ENCODE peak calls at places on chromosomes 5 and 9, in four cellular contexts. Z is GM12878, X is K562, D is HepG2. O is an unnamed sample.

GRCh38 chr9:105375323-105375722 is 72.5 kb upstream of the FSD1L start:
- DNase-seq in Z (no peak), X (no peak), D (no peak), O (no peak)

GRCh38 chr9:2967779-2968178 is 123.9 kb upstream of the PUM3 start:
- DNase-seq in Z (no peak), X (no peak), D (no peak), O (no peak)

GRCh38 chr9:31908158-31908890 is 476.1 kb upstream of the ACO1 start:
- DNase-seq in Z (peak), X (no peak), D (no peak), O (peak)

GRCh38 chr5:136810198-136810823 is 445.0 kb upstream of the TRPC7 start:
- DNase-seq in Z (no peak), X (no peak), D (no peak), O (no peak)

GRCh38 chr5:175870820-175871447 is 444 bp upstream of the CPLX2 start:
- DNase-seq in Z (no peak), X (no peak), D (no peak), O (no peak)

GRCh38 chr9:129822825-129823162 is 1.1 kb downstream of the TOR1A start:
- DNase-seq in Z (no peak), X (no peak), D (no peak), O (no peak)

GRCh38 chr5:82388186-82388585 is 110.0 kb upstream of the RPS23 start:
- DNase-seq in Z (no peak), X (no peak), D (no peak), O (no peak)

GRCh38 chr5:40394715-40395114 is 285.0 kb upstream of the PTGER4 start:
- DNase-seq in Z (no peak), X (no peak), D (no peak), O (no peak)

GRCh38 chr5:98309785-98310566 is 463.5 kb upstream of the RGMB start:
- DNase-seq in Z (peak), X (no peak), D (peak), O (peak)

GRCh38 chr5:91176288-91177016 is 206.7 kb downstream of the ARRDC3 start:
- DNase-seq in Z (no peak), X (no peak), D (no peak), O (no peak)

GRCh38 chr5:23208959-23209431 is 298.4 kb upstream of the PRDM9 start:
- DNase-seq in Z (peak), X (peak), D (peak), O (no peak)

GRCh38 chr9:113309204-113309813 is 6.1 kb upstream of the RNF183 start:
- DNase-seq in Z (no peak), X (peak), D (peak), O (peak)

GRCh38 chr5:66247176-66247960 is 103.3 kb downstream of the SREK1 start:
- DNase-seq in Z (no peak), X (no peak), D (peak), O (peak)

GRCh38 chr5:88659529-88660325 is 223.3 kb downstream of the MEF2C start:
- DNase-seq in Z (no peak), X (no peak), D (no peak), O (no peak)

GRCh38 chr5:150065346-150065745 is 21.0 kb downstream of the CSF1R start:
- DNase-seq in Z (no peak), X (peak), D (peak), O (no peak)

GRCh38 chr5:142323480-142324376 is 1.1 kb downstream of the SPRY4 start:
- DNase-seq in Z (no peak), X (no peak), D (no peak), O (no peak)

GRCh38 chr5:122089614-122090013 is 11.6 kb upstream of the LOX start:
- DNase-seq in Z (no peak), X (no peak), D (no peak), O (no peak)

GRCh38 chr5:62886603-62887315 is 308.1 kb downstream of the LRRC70 start:
- DNase-seq in Z (no peak), X (no peak), D (peak), O (no peak)

GRCh38 chr9:2418619-2419018 is 203.0 kb upstream of the VLDLR start:
- DNase-seq in Z (no peak), X (no peak), D (no peak), O (no peak)

GRCh38 chr9:88532320-88532719 is 2.7 kb upstream of the NXNL2 start:
- DNase-seq in Z (no peak), X (no peak), D (no peak), O (no peak)

GRCh38 chr5:434443-435146 is 8.4 kb upstream of the EXOC3 start:
- DNase-seq in Z (no peak), X (no peak), D (no peak), O (no peak)

GRCh38 chr5:35319231-35320002 is 89.1 kb upstream of the PRLR start:
- DNase-seq in Z (peak), X (no peak), D (no peak), O (no peak)

GRCh38 chr5:61604626-61605025 is 272.6 kb downstream of the ZSWIM6 start:
- DNase-seq in Z (no peak), X (no peak), D (no peak), O (no peak)

GRCh38 chr5:66881475-66882161 is 285.4 kb downstream of the MAST4 start:
- DNase-seq in Z (no peak), X (no peak), D (no peak), O (no peak)

GRCh38 chr9:123400926-123401503 is 45.0 kb downstream of the CRB2 start:
- DNase-seq in Z (no peak), X (no peak), D (no peak), O (no peak)

GRCh38 chr5:95738834-95739233 is 7.7 kb downstream of the RHOBTB3 start:
- DNase-seq in Z (no peak), X (no peak), D (no peak), O (no peak)

GRCh38 chr5:62143268-62144229 is 162.5 kb upstream of the KIF2A start:
- DNase-seq in Z (no peak), X (no peak), D (peak), O (peak)

GRCh38 chr9:134959971-134960310 is 42.2 kb upstream of the FCN1 start:
- DNase-seq in Z (no peak), X (no peak), D (no peak), O (no peak)

GRCh38 chr5:114361724-114362196 is at the start of gene KCNN2:
- DNase-seq in Z (peak), X (no peak), D (peak), O (no peak)

GRCh38 chr5:59218424-59219045 is 635.7 kb downstream of the RAB3C start:
- DNase-seq in Z (no peak), X (no peak), D (peak), O (no peak)

GRCh38 chr5:159359408-159359807 is 29.1 kb upstream of the IL12B start:
- DNase-seq in Z (no peak), X (no peak), D (no peak), O (no peak)

GRCh38 chr5:175479125-175479881 is 943 bp downstream of the SFXN1 start:
- DNase-seq in Z (no peak), X (no peak), D (peak), O (no peak)

GRCh38 chr5:103587185-103587748 is 24.7 kb upstream of the NUDT12 start:
- DNase-seq in Z (no peak), X (no peak), D (peak), O (no peak)

DNA sequence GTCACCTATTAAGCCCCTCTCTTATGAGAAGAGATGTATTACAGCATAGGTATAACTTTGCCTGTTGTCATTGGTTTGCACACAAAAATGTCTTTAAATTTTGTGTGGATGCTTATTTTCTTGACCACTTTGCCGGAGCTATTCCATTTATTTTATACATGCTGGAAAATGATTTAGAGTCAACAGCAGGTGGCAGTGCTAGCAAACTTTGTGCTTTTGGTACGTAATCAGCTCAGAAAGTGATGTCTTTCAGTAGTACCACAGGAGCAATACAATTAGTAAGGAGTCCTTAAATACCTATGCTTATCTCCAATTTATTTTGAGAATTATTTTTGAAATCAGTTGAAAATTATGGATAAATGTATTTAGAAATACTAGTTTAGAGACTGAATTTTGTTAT is 19.8 kb upstream of the NUDT12 start:
- DNase-seq in Z (peak), X (peak), D (peak), O (peak)
- TF ChIP-seq SP1 in Z (no peak), X (no peak), D (no peak), O (no peak)

GRCh38 chr9:33471361-33471760 is 2.4 kb downstream of the NOL6 start:
- DNase-seq in Z (no peak), X (no peak), D (no peak), O (no peak)
- TF ChIP-seq ZBTB33 in Z (no peak), X (no peak), D (no peak), O (no peak)

GRCh38 chr9:27078685-27079084 is 30.3 kb upstream of the TEK start:
- DNase-seq in Z (no peak), X (no peak), D (no peak), O (no peak)

GRCh38 chr9:27073841-27074728 is 34.9 kb upstream of the TEK start:
- DNase-seq in Z (no peak), X (no peak), D (no peak), O (no peak)
- TF ChIP-seq SP1 in Z (no peak), X (no peak), D (no peak), O (no peak)

GRCh38 chr5:173637340-173637739 is 20.9 kb upstream of the BOD1 start:
- DNase-seq in Z (no peak), X (no peak), D (no peak), O (no peak)

GRCh38 chr5:173638126-173638525 is 21.7 kb upstream of the BOD1 start:
- DNase-seq in Z (no peak), X (no peak), D (no peak), O (no peak)

GRCh38 chr5:173641171-173641570 is 24.7 kb upstream of the BOD1 start:
- DNase-seq in Z (no peak), X (no peak), D (no peak), O (no peak)

GRCh38 chr5:173640166-173640804 is 23.8 kb upstream of the BOD1 start:
- DNase-seq in Z (no peak), X (no peak), D (no peak), O (no peak)

GRCh38 chr5:173638631-173639030 is 22.2 kb upstream of the BOD1 start:
- DNase-seq in Z (no peak), X (no peak), D (no peak), O (no peak)
- TF ChIP-seq ZBTB33 in Z (no peak), X (no peak), D (no peak), O (no peak)